ENCODE peak calls at places on chromosome 7, in nine cellular contexts. T is posterior cingulate gyrus; E is activated T-cell treated with anti-CD3 and anti-CD28 coated beads for 1 hour; A is effector CD4-positive, alpha-beta T cell; V is immature natural killer cell; R is BJ; H is stimulated activated CD4-positive, alpha-beta T cell treated with anti-CD3 and anti-CD28 coated beads, Interleukin-4, amount 100 ng/mL, for 4 hours; D is effector memory CD4-positive, alpha-beta T cell; S is mesendoderm. K is an unnamed sample.

GRCh38 chr7:132575336-132575986 is 809 bp downstream of the PLXNA4 start:
- DNase-seq in H (no peak), V (peak; percentile 30), T (peak; percentile 61), A (no peak), E (no peak), S (peak; percentile 70), R (no peak), D (no peak), K (no peak)

GRCh38 chr7:41385996-41386395 is 316.9 kb downstream of the INHBA start:
- DNase-seq in V (no peak), R (no peak), S (peak; percentile 87), A (no peak), D (no peak), T (no peak), E (no peak), H (no peak), K (no peak)

GRCh38 chr7:140621326-140622035 is 19.1 kb downstream of the DENND2A start:
- DNase-seq in V (no peak), T (no peak), R (no peak), D (no peak), H (no peak), E (no peak), A (no peak), S (no peak), K (no peak)

GRCh38 chr7:120052884-120053382 is 220.0 kb upstream of the KCND2 start:
- DNase-seq in T (no peak), S (peak; percentile 57), E (no peak), D (no peak), A (no peak), V (no peak), H (no peak), R (peak; percentile 41), K (no peak)

GRCh38 chr7:135980665-135981180 is 3.6 kb upstream of the MTPN start:
- DNase-seq in T (no peak), S (no peak), R (no peak), A (peak; percentile 56), D (peak; percentile 63), V (peak; percentile 85), E (peak; percentile 17), H (no peak), K (peak; percentile 78)

GRCh38 chr7:3082386-3082785 is 38.7 kb upstream of the CARD11 start:
- DNase-seq in D (no peak), S (no peak), R (no peak), T (no peak), V (no peak), E (no peak), A (no peak), H (no peak), K (no peak)

GRCh38 chr7:103031024-103031423 is 43.6 kb downstream of the FBXL13 start:
- DNase-seq in S (no peak), D (no peak), R (no peak), V (no peak), T (no peak), E (no peak), A (no peak), H (no peak), K (no peak)

GRCh38 chr7:149252378-149252777 is 9.6 kb upstream of the ZNF783 start:
- DNase-seq in S (no peak), E (no peak), A (no peak), V (no peak), R (no peak), T (no peak), D (no peak), H (no peak), K (no peak)

GRCh38 chr7:144908943-144909556 is 73.2 kb upstream of the TPK1 start:
- DNase-seq in R (no peak), V (no peak), T (no peak), E (no peak), H (no peak), S (no peak), A (no peak), D (no peak), K (no peak)

GRCh38 chr7:91181949-91182348 is 82.3 kb upstream of the FZD1 start:
- DNase-seq in R (no peak), S (no peak), T (no peak), H (no peak), D (no peak), E (no peak), A (no peak), V (no peak), K (no peak)

GRCh38 chr7:14424675-14425074 is 435.2 kb upstream of the ETV1 start:
- DNase-seq in R (no peak), E (no peak), T (no peak), A (no peak), V (no peak), H (no peak), S (peak; percentile 17), D (no peak), K (no peak)

GRCh38 chr7:66301737-66302136 is 96.6 kb downstream of the TPST1 start:
- DNase-seq in S (no peak), A (no peak), D (no peak), V (no peak), E (no peak), R (no peak), H (no peak), T (no peak), K (no peak)

GRCh38 chr7:20063645-20064044 is 153.5 kb downstream of the MACC1 start:
- DNase-seq in V (no peak), E (no peak), D (no peak), H (no peak), R (no peak), T (no peak), S (no peak), A (no peak), K (no peak)

GRCh38 chr7:32921896-32922295 is 30.3 kb upstream of the KBTBD2 start:
- DNase-seq in A (no peak), S (no peak), H (no peak), T (no peak), R (no peak), V (no peak), E (no peak), D (no peak), K (no peak)

GRCh38 chr7:84582747-84583146 is 388.2 kb upstream of the SEMA3A start:
- DNase-seq in E (no peak), S (no peak), H (no peak), V (no peak), R (no peak), A (no peak), T (no peak), D (no peak), K (no peak)